ENCODE peak calls at places on chromosomes 16 and 17, in eight cellular contexts. B is mucosa of descending colon, T is skeletal muscle cell, O is AG09309, R is ecto neural progenitor cell, G is GM06990, J is right lobe of liver, Y is GM03348. M is an unnamed sample.

GRCh38 chr17:71237903-71238538 is 882.8 kb upstream of the SOX9 start:
- DNase-seq in B (no peak), T (peak; percentile 21), O (peak; percentile 37), R (no peak), G (no peak), J (no peak), Y (peak; percentile 51), M (no peak)

GRCh38 chr16:65414284-65414984 is 292.6 kb upstream of the CDH11 start:
- DNase-seq in B (no peak), T (peak; percentile 77), O (peak; percentile 42), R (no peak), G (no peak), J (no peak), Y (peak; percentile 66), M (no peak)

GRCh38 chr17:82944990-82945389 is 105.2 kb upstream of the ZNF750 start:
- DNase-seq in B (no peak), T (no peak), O (no peak), R (no peak), G (no peak), J (no peak), Y (no peak), M (no peak)

GRCh38 chr17:3845361-3845753 is 689 bp downstream of the NCBP3 start:
- DNase-seq in B (no peak), T (no peak), O (no peak), R (no peak), G (peak; percentile 46), J (no peak), Y (peak; percentile 27), M (no peak)

GRCh38 chr16:31477220-31478216 is 5.4 kb upstream of the SLC5A2 start:
- DNase-seq in B (peak; percentile 92), T (no peak), O (no peak), R (no peak), G (no peak), J (peak; percentile 93), Y (no peak), M (no peak)

GRCh38 chr16:57089406-57089805 is 3.0 kb upstream of the CPNE2 start:
- DNase-seq in B (no peak), T (no peak), O (no peak), R (no peak), G (no peak), J (no peak), Y (no peak), M (no peak)

GRCh38 chr17:336110-337021 is 16.2 kb downstream of the RPH3AL start:
- DNase-seq in B (peak; percentile 79), T (no peak), O (no peak), R (peak; percentile 62), G (no peak), J (peak; percentile 73), Y (no peak), M (no peak)

GRCh38 chr17:742147-742793 is 9.8 kb downstream of the GEMIN4 start:
- DNase-seq in B (no peak), T (no peak), O (no peak), R (no peak), G (no peak), J (no peak), Y (no peak), M (no peak)

GRCh38 chr16:7268182-7268581 is 64.5 kb upstream of the RBFOX1 start:
- DNase-seq in B (no peak), T (no peak), O (no peak), R (peak; percentile 59), G (no peak), J (no peak), Y (peak; percentile 36), M (no peak)

GRCh38 chr17:2708585-2709172 is 2.9 kb downstream of the CLUH start:
- DNase-seq in B (peak; percentile 48), T (no peak), O (no peak), R (no peak), G (no peak), J (no peak), Y (no peak), M (no peak)

GRCh38 chr17:20189979-20190378 is 180.8 kb downstream of the SPECC1 start:
- DNase-seq in B (no peak), T (no peak), O (no peak), R (no peak), G (no peak), J (no peak), Y (no peak), M (no peak)

GRCh38 chr16:88759245-88759975 is 25.6 kb downstream of the PIEZO1 start:
- DNase-seq in B (peak; percentile 85), T (no peak), O (no peak), R (no peak), G (no peak), J (peak; percentile 96), Y (no peak), M (no peak)

GRCh38 chr16:23080329-23080728 is 68.9 kb downstream of the USP31 start:
- DNase-seq in B (no peak), T (no peak), O (no peak), R (no peak), G (no peak), J (no peak), Y (no peak), M (no peak)

GRCh38 chr17:80187493-80187892 is 17.7 kb downstream of the CARD14 start:
- DNase-seq in B (peak; percentile 82), T (no peak), O (peak; percentile 1), R (no peak), G (no peak), J (no peak), Y (peak; percentile 80), M (no peak)

GRCh38 chr16:27346818-27347217 is 33.0 kb downstream of the IL4R start:
- DNase-seq in B (no peak), T (no peak), O (no peak), R (no peak), G (no peak), J (no peak), Y (no peak), M (no peak)

GRCh38 chr17:81865733-81866439 is 5.3 kb downstream of the ARHGDIA start:
- DNase-seq in B (peak; percentile 96), T (no peak), O (no peak), R (peak; percentile 47), G (peak; percentile 46), J (peak; percentile 97), Y (no peak), M (no peak)

GRCh38 chr16:35391328-35391727 is 1931.9 kb downstream of the TP53TG3F start:
- DNase-seq in B (no peak), T (no peak), O (peak; percentile 3), R (no peak), G (no peak), J (peak; percentile 61), Y (peak; percentile 40), M (no peak)

GRCh38 chr17:47275245-47275984 is 21.8 kb downstream of the ITGB3 start:
- DNase-seq in B (peak; percentile 76), T (peak; percentile 76), O (peak; percentile 77), R (peak; percentile 86), G (no peak), J (peak; percentile 92), Y (peak; percentile 85), M (peak; percentile 57)

GRCh38 chr17:32998893-32999240 is 7.2 kb downstream of the SPACA3 start:
- DNase-seq in B (no peak), T (peak; percentile 26), O (peak; percentile 35), R (no peak), G (no peak), J (no peak), Y (peak; percentile 77), M (no peak)

GRCh38 chr16:62939687-62940086 is 903.4 kb upstream of the CDH8 start:
- DNase-seq in B (no peak), T (no peak), O (no peak), R (no peak), G (no peak), J (no peak), Y (no peak), M (no peak)

M was measured in ascending aorta.